ENCODE peak calls at places on chromosome 18, in four cellular contexts. One of them, this sample, is unnamed.

GRCh38 chr18:25253136-25253535 is 98.8 kb downstream of the ZNF521 start:
- DNase-seq in K562: no peak
- DNase-seq in GM12878: no peak
- DNase-seq in HCT116: no peak
- DNase-seq in this sample: no peak

GRCh38 chr18:54675076-54675475 is 84.0 kb downstream of the DYNAP start:
- DNase-seq in GM12878: no peak
- DNase-seq in K562: no peak
- DNase-seq in HCT116: no peak
- DNase-seq in this sample: no peak

GRCh38 chr18:47881752-47882455 is 48.6 kb downstream of the SMAD2 start:
- DNase-seq in HCT116: peak; percentile 27
- DNase-seq in K562: no peak
- DNase-seq in GM12878: no peak
- DNase-seq in this sample: no peak

GRCh38 chr18:76134631-76135030 is 360.4 kb downstream of the ZNF516 start:
- DNase-seq in K562: no peak
- DNase-seq in GM12878: no peak
- DNase-seq in HCT116: no peak
- DNase-seq in this sample: no peak

GRCh38 chr18:55559735-55560134 is 28.3 kb downstream of the TCF4 start:
- DNase-seq in GM12878: no peak
- DNase-seq in K562: no peak
- DNase-seq in HCT116: no peak
- DNase-seq in this sample: no peak

GRCh38 chr18:7584646-7585271 is 17.6 kb downstream of the PTPRM start:
- DNase-seq in K562: no peak
- DNase-seq in HCT116: no peak
- DNase-seq in GM12878: no peak
- DNase-seq in this sample: no peak

GRCh38 chr18:76984193-76985155 is 148.1 kb downstream of the MBP start:
- DNase-seq in GM12878: no peak
- DNase-seq in HCT116: no peak
- DNase-seq in K562: no peak
- DNase-seq in this sample: peak; percentile 45

GRCh38 chr18:57518533-57518932 is 68.0 kb downstream of the FECH start:
- DNase-seq in HCT116: no peak
- DNase-seq in K562: no peak
- DNase-seq in GM12878: no peak
- DNase-seq in this sample: no peak

GRCh38 chr18:67672142-67672541 is 155.6 kb upstream of the DSEL start:
- DNase-seq in GM12878: no peak
- DNase-seq in K562: no peak
- DNase-seq in HCT116: no peak
- DNase-seq in this sample: no peak

GRCh38 chr18:50454379-50455005 is 79.6 kb downstream of the SKA1 start:
- DNase-seq in K562: no peak
- DNase-seq in HCT116: no peak
- DNase-seq in GM12878: no peak
- DNase-seq in this sample: no peak

GRCh38 chr18:23537274-23537673 is 34.0 kb downstream of the RMC1 start:
- DNase-seq in GM12878: no peak
- DNase-seq in HCT116: no peak
- DNase-seq in K562: no peak
- DNase-seq in this sample: no peak

GRCh38 chr18:37253424-37254255 is 312.0 kb downstream of the CELF4 start:
- DNase-seq in K562: peak; percentile 99
- DNase-seq in HCT116: no peak
- DNase-seq in GM12878: no peak
- DNase-seq in this sample: peak; percentile 78

GRCh38 chr18:37254256-37254880 is 311.2 kb downstream of the CELF4 start:
- DNase-seq in GM12878: no peak
- DNase-seq in HCT116: no peak
- DNase-seq in K562: peak; percentile 45
- DNase-seq in this sample: peak; percentile 66

GRCh38 chr18:37252342-37252741 is 313.3 kb downstream of the CELF4 start:
- DNase-seq in GM12878: no peak
- DNase-seq in HCT116: no peak
- DNase-seq in K562: no peak
- DNase-seq in this sample: no peak

GRCh38 chr18:37251679-37252078 is 313.9 kb downstream of the CELF4 start:
- DNase-seq in K562: no peak
- DNase-seq in GM12878: no peak
- DNase-seq in HCT116: no peak
- DNase-seq in this sample: no peak

GRCh38 chr18:37252854-37253396 is 312.7 kb downstream of the CELF4 start:
- DNase-seq in GM12878: no peak
- DNase-seq in HCT116: no peak
- DNase-seq in K562: no peak
- DNase-seq in this sample: no peak
- TF ChIP-seq JUND in GM12878: no peak
- TF ChIP-seq JUND in HCT116: no peak
- TF ChIP-seq JUND in K562: no peak
- TF ChIP-seq JUND in this sample: no peak

GRCh38 chr18:3319894-3320438 is 58.0 kb downstream of the MYL12B start:
- DNase-seq in GM12878: no peak
- DNase-seq in K562: no peak
- DNase-seq in HCT116: no peak
- DNase-seq in this sample: no peak

GRCh38 chr18:3323900-3324299 is 62.0 kb downstream of the MYL12B start:
- DNase-seq in K562: no peak
- DNase-seq in GM12878: peak; percentile 7
- DNase-seq in HCT116: no peak
- DNase-seq in this sample: no peak

GRCh38 chr18:3319399-3319798 is 57.5 kb downstream of the MYL12B start:
- DNase-seq in K562: no peak
- DNase-seq in GM12878: no peak
- DNase-seq in HCT116: no peak
- DNase-seq in this sample: no peak

GRCh38 chr18:3321133-3321812 is 59.3 kb downstream of the MYL12B start:
- DNase-seq in HCT116: no peak
- DNase-seq in K562: no peak
- DNase-seq in GM12878: no peak
- DNase-seq in this sample: no peak
- TF ChIP-seq JUND in HCT116: no peak
- TF ChIP-seq JUND in K562: peak; percentile 74
- TF ChIP-seq JUND in GM12878: no peak
- TF ChIP-seq JUND in this sample: no peak

GRCh38 chr18:5955861-5956260 is 60.5 kb upstream of the TMEM200C start:
- DNase-seq in K562: no peak
- DNase-seq in GM12878: no peak
- DNase-seq in HCT116: no peak
- DNase-seq in this sample: no peak
- TF ChIP-seq JUND in K562: no peak
- TF ChIP-seq JUND in GM12878: no peak
- TF ChIP-seq JUND in HCT116: no peak
- TF ChIP-seq JUND in this sample: no peak

GRCh38 chr18:35005963-35006577 is 35.1 kb upstream of the MAPRE2 start:
- DNase-seq in K562: peak; percentile 25
- DNase-seq in HCT116: peak; percentile 71
- DNase-seq in GM12878: no peak
- DNase-seq in this sample: no peak
- TF ChIP-seq JUND in K562: no peak
- TF ChIP-seq JUND in HCT116: no peak
- TF ChIP-seq JUND in GM12878: no peak
- TF ChIP-seq JUND in this sample: no peak

DNA sequence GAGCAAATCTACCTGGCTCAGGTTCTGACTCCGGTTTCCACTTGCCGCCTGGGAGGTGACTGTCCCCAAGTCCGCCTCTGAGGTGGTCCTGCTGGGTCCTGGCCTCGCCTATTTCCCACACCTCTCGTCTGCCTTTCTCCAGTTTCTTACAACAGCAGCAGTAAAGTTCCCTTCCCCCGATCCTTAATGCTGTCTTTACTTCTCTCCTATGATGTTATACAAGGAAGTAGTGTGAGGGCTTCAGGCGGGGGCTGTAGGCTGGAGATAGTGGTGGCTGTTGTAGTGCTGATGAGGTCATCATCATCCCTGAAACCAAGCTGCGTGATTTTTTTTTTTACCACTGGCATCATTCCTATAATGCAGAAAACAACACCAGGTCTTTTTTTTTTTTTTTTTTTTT is 18.9 kb downstream of the TGIF1 start:
- DNase-seq in HCT116: no peak
- DNase-seq in GM12878: no peak
- DNase-seq in K562: peak; percentile 41
- DNase-seq in this sample: no peak
- TF ChIP-seq JUND in HCT116: no peak
- TF ChIP-seq JUND in GM12878: no peak
- TF ChIP-seq JUND in K562: peak; percentile 92
- TF ChIP-seq JUND in this sample: no peak

DNA sequence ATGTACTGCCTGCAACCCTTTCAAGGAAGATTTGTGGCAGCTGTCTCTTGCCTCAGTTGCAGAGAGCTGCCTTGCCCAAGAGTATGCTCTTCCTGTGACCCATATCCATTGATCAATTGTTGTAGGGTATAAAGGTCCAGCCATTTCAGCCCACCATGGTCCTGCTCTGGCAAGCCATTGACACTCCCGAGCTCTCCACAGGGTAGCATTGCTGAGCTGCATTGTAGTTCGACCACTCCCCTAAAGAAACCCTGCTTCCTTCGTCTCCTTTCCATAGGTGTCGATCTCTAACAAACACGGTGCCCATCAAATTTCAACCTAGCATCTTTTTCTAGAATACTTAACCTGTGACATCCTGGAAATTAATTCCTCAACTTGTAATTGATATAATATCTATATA is 104.9 kb upstream of the NDUFV2 start:
- DNase-seq in HCT116: no peak
- DNase-seq in GM12878: no peak
- DNase-seq in K562: no peak
- DNase-seq in this sample: no peak
- TF ChIP-seq JUND in HCT116: no peak
- TF ChIP-seq JUND in GM12878: no peak
- TF ChIP-seq JUND in K562: no peak
- TF ChIP-seq JUND in this sample: no peak

GRCh38 chr18:11316546-11316945 is 167.2 kb upstream of the PIEZO2 start:
- DNase-seq in GM12878: no peak
- DNase-seq in HCT116: no peak
- DNase-seq in K562: no peak
- DNase-seq in this sample: no peak
- TF ChIP-seq JUND in GM12878: no peak
- TF ChIP-seq JUND in HCT116: no peak
- TF ChIP-seq JUND in K562: no peak
- TF ChIP-seq JUND in this sample: no peak

GRCh38 chr18:43501099-43501498 is 223.8 kb upstream of the SYT4 start:
- DNase-seq in HCT116: no peak
- DNase-seq in GM12878: no peak
- DNase-seq in K562: no peak
- DNase-seq in this sample: no peak
- TF ChIP-seq JUND in HCT116: no peak
- TF ChIP-seq JUND in GM12878: no peak
- TF ChIP-seq JUND in K562: no peak
- TF ChIP-seq JUND in this sample: no peak

GRCh38 chr18:40687401-40687800 is 1267.6 kb upstream of the PIK3C3 start:
- DNase-seq in HCT116: no peak
- DNase-seq in GM12878: no peak
- DNase-seq in K562: no peak
- DNase-seq in this sample: no peak
- TF ChIP-seq JUND in HCT116: no peak
- TF ChIP-seq JUND in GM12878: no peak
- TF ChIP-seq JUND in K562: no peak
- TF ChIP-seq JUND in this sample: no peak